ENCODE peak calls at places on chromosomes 12 and 14, in ten cellular contexts. C is A172; T is iris pigment epithelial cell; S is Calu3; F is foreskin fibroblast; Z is AG09309; E is activated gamma-delta T cell treated with anti-CD3 and anti-CD28 coated beads, Interleukin-2, amount 50 U/mL, for 16 hours; H is tibial nerve; Q is NCI-H460; A is BJ. L is an unnamed sample.

GRCh38 chr14:78358631-78359030 is 188.5 kb downstream of the NRXN3 start:
- DNase-seq in C (no peak), T (no peak), S (no peak), F (no peak), Z (no peak), E (no peak), H (no peak), Q (no peak), A (no peak), L (no peak)

GRCh38 chr12:105363890-105364289 is 33.4 kb downstream of the C12orf75 start:
- DNase-seq in C (no peak), T (no peak), S (no peak), F (no peak), Z (no peak), E (no peak), H (no peak), Q (no peak), A (no peak), L (no peak)

GRCh38 chr14:52400846-52401245 is 86.7 kb downstream of the PTGER2 start:
- DNase-seq in C (no peak), T (no peak), S (no peak), F (no peak), Z (no peak), E (no peak), H (no peak), Q (no peak), A (no peak), L (no peak)

GRCh38 chr12:42119085-42119633 is 25.5 kb downstream of the GXYLT1 start:
- DNase-seq in C (peak; percentile 29), T (peak; percentile 95), S (no peak), F (peak; percentile 81), Z (peak; percentile 49), E (no peak), H (no peak), Q (no peak), A (peak; percentile 70), L (no peak)

GRCh38 chr14:103705158-103705523 is 10.1 kb downstream of the XRCC3 start:
- DNase-seq in C (no peak), T (no peak), S (no peak), F (no peak), Z (no peak), E (no peak), H (no peak), Q (no peak), A (no peak), L (no peak)

GRCh38 chr12:57430117-57430930 is 519 bp downstream of the R3HDM2 start:
- DNase-seq in C (peak; percentile 14), T (peak; percentile 31), S (peak; percentile 71), F (no peak), Z (no peak), E (peak; percentile 22), H (no peak), Q (peak; percentile 22), A (no peak), L (peak; percentile 44)

GRCh38 chr14:50801706-50802105 is 29.3 kb downstream of the NIN start:
- DNase-seq in C (no peak), T (peak; percentile 61), S (no peak), F (peak; percentile 35), Z (no peak), E (no peak), H (no peak), Q (no peak), A (no peak), L (no peak)

GRCh38 chr12:106541201-106541600 is 41.6 kb upstream of the RFX4 start:
- DNase-seq in C (no peak), T (no peak), S (no peak), F (no peak), Z (no peak), E (no peak), H (no peak), Q (no peak), A (no peak), L (no peak)

GRCh38 chr14:84937449-84937848 is 592.5 kb upstream of the FLRT2 start:
- DNase-seq in C (no peak), T (peak; percentile 1), S (no peak), F (no peak), Z (no peak), E (no peak), H (no peak), Q (no peak), A (no peak), L (no peak)

L was measured in HuH-7.5.